ENCODE peak calls at places on chromosomes 6 and 20, in four cellular contexts. One of them, this sample, is unnamed.

GRCh38 chr20:44187054-44187762 is at the start of gene JPH2:
- DNase-seq in amniotic stem cell: peak
- DNase-seq in epithelial cell of prostate: no peak
- DNase-seq in OCI-M1: no peak
- DNase-seq in this sample: no peak

GRCh38 chr6:81761197-81761596 is 8.7 kb upstream of the TENT5A start:
- DNase-seq in amniotic stem cell: peak
- DNase-seq in epithelial cell of prostate: no peak
- DNase-seq in OCI-M1: no peak
- DNase-seq in this sample: no peak

GRCh38 chr20:55415567-55416142 is 589.7 kb downstream of the CBLN4 start:
- DNase-seq in amniotic stem cell: no peak
- DNase-seq in epithelial cell of prostate: peak
- DNase-seq in OCI-M1: peak
- DNase-seq in this sample: no peak

GRCh38 chr6:111114484-111114883 is 27.2 kb downstream of the SLC16A10 start:
- DNase-seq in amniotic stem cell: no peak
- DNase-seq in epithelial cell of prostate: no peak
- DNase-seq in OCI-M1: no peak
- DNase-seq in this sample: no peak

GRCh38 chr20:31260326-31260932 is 3.0 kb downstream of the DEFB115 start:
- DNase-seq in amniotic stem cell: no peak
- DNase-seq in epithelial cell of prostate: no peak
- DNase-seq in OCI-M1: peak
- DNase-seq in this sample: no peak

GRCh38 chr6:19712998-19713397 is 124.2 kb upstream of the ID4 start:
- DNase-seq in amniotic stem cell: no peak
- DNase-seq in epithelial cell of prostate: no peak
- DNase-seq in OCI-M1: no peak
- DNase-seq in this sample: no peak

GRCh38 chr6:42694586-42694985 is 27.8 kb downstream of the PRPH2 start:
- DNase-seq in amniotic stem cell: peak
- DNase-seq in epithelial cell of prostate: no peak
- DNase-seq in OCI-M1: no peak
- DNase-seq in this sample: no peak

GRCh38 chr6:32082951-32083350 is 26.2 kb downstream of the TNXB start:
- DNase-seq in amniotic stem cell: no peak
- DNase-seq in epithelial cell of prostate: peak
- DNase-seq in OCI-M1: no peak
- DNase-seq in this sample: no peak

GRCh38 chr20:62837790-62838458 is 21.1 kb downstream of the COL9A3 start:
- DNase-seq in amniotic stem cell: no peak
- DNase-seq in epithelial cell of prostate: no peak
- DNase-seq in OCI-M1: no peak
- DNase-seq in this sample: no peak

GRCh38 chr6:1923454-1923853 is 313.7 kb downstream of the FOXC1 start:
- DNase-seq in amniotic stem cell: no peak
- DNase-seq in epithelial cell of prostate: no peak
- DNase-seq in OCI-M1: no peak
- DNase-seq in this sample: no peak

GRCh38 chr6:35468980-35469710 is 944 bp downstream of the RPL10A start:
- DNase-seq in amniotic stem cell: no peak
- DNase-seq in epithelial cell of prostate: no peak
- DNase-seq in OCI-M1: no peak
- DNase-seq in this sample: no peak

GRCh38 chr6:14129572-14129971 is 12.0 kb downstream of the CD83 start:
- DNase-seq in amniotic stem cell: peak
- DNase-seq in epithelial cell of prostate: no peak
- DNase-seq in OCI-M1: peak
- DNase-seq in this sample: no peak

GRCh38 chr6:105608711-105609374 is 206.0 kb upstream of the PREP start:
- DNase-seq in amniotic stem cell: peak
- DNase-seq in epithelial cell of prostate: no peak
- DNase-seq in OCI-M1: no peak
- DNase-seq in this sample: no peak

GRCh38 chr6:45586216-45587171 is 208.8 kb upstream of the SUPT3H start:
- DNase-seq in amniotic stem cell: no peak
- DNase-seq in epithelial cell of prostate: peak
- DNase-seq in OCI-M1: no peak
- DNase-seq in this sample: peak

GRCh38 chr20:610130-611046 is at the start of gene TCF15:
- DNase-seq in amniotic stem cell: no peak
- DNase-seq in epithelial cell of prostate: no peak
- DNase-seq in OCI-M1: peak
- DNase-seq in this sample: no peak

GRCh38 chr20:1893721-1894470 is 1.3 kb upstream of the SIRPA start:
- DNase-seq in amniotic stem cell: no peak
- DNase-seq in epithelial cell of prostate: no peak
- DNase-seq in OCI-M1: peak
- DNase-seq in this sample: no peak

GRCh38 chr20:52500150-52500549 is 308.6 kb upstream of the ZFP64 start:
- DNase-seq in amniotic stem cell: no peak
- DNase-seq in epithelial cell of prostate: no peak
- DNase-seq in OCI-M1: no peak
- DNase-seq in this sample: no peak

GRCh38 chr20:519999-520398 is 23.6 kb downstream of the CSNK2A1 start:
- DNase-seq in amniotic stem cell: no peak
- DNase-seq in epithelial cell of prostate: no peak
- DNase-seq in OCI-M1: no peak
- DNase-seq in this sample: no peak

GRCh38 chr6:150212745-150213144 is 69.9 kb downstream of the PPP1R14C start:
- DNase-seq in amniotic stem cell: no peak
- DNase-seq in epithelial cell of prostate: no peak
- DNase-seq in OCI-M1: peak
- DNase-seq in this sample: no peak

GRCh38 chr6:33840064-33840926 is 36.5 kb upstream of the MLN start:
- DNase-seq in amniotic stem cell: peak
- DNase-seq in epithelial cell of prostate: peak
- DNase-seq in OCI-M1: peak
- DNase-seq in this sample: peak

This sample was measured in stimulated activated naive CD4-positive, alpha-beta T cell treated with Interleukin-2 at 50 U/mL for 16 hours.